ENCODE peak calls at places on chromosome 5, in seven cellular contexts. L is Right ventricle myocardium superior; V is left lung; O is CD8-positive, alpha-beta T cell; Z is upper lobe of left lung; K is activated CD8-positive, alpha-beta T cell treated with anti-CD3 and anti-CD28 coated beads, Interleukin-2, amount 10 ng/mL, durations not matched to agents 7 days and 5 days; Q is effector memory CD8-positive, alpha-beta T cell. M is an unnamed sample.

GRCh38 chr5:89728134-89728533 is 681.4 kb downstream of the CETN3 start:
- ATAC-seq in L (no peak), V (no peak), O (no peak), Z (no peak), K (no peak), Q (no peak), M (no peak)

GRCh38 chr5:27472000-27472763 is 433.8 kb upstream of the CDH9 start:
- ATAC-seq in L (no peak), V (no peak), O (no peak), Z (no peak), K (no peak), Q (no peak), M (no peak)

GRCh38 chr5:61586096-61587084 is 254.3 kb downstream of the ZSWIM6 start:
- ATAC-seq in L (peak), V (no peak), O (no peak), Z (no peak), K (no peak), Q (no peak), M (no peak)

GRCh38 chr5:50658243-50658642 is 8.2 kb upstream of the PARP8 start:
- ATAC-seq in L (peak), V (no peak), O (no peak), Z (no peak), K (no peak), Q (no peak), M (no peak)

GRCh38 chr5:96093340-96093739 is 131.7 kb upstream of the ELL2 start:
- ATAC-seq in L (no peak), V (peak), O (no peak), Z (no peak), K (no peak), Q (no peak), M (no peak)

GRCh38 chr5:95621839-95622629 is 2.1 kb downstream of the GPR150 start:
- ATAC-seq in L (no peak), V (no peak), O (peak), Z (no peak), K (peak), Q (peak), M (no peak)

GRCh38 chr5:94010814-94011213 is 269.4 kb upstream of the POU5F2 start:
- ATAC-seq in L (no peak), V (no peak), O (no peak), Z (no peak), K (no peak), Q (no peak), M (no peak)

GRCh38 chr5:134948929-134949328 is 18.8 kb upstream of the CATSPER3 start:
- ATAC-seq in L (peak), V (no peak), O (no peak), Z (no peak), K (no peak), Q (no peak), M (peak)

GRCh38 chr5:96752341-96753016 is 55.3 kb downstream of the ERAP1 start:
- ATAC-seq in L (no peak), V (peak), O (peak), Z (no peak), K (no peak), Q (peak), M (peak)

GRCh38 chr5:113020461-113021273 is 44.1 kb downstream of the DCP2 start:
- ATAC-seq in L (no peak), V (no peak), O (no peak), Z (no peak), K (no peak), Q (no peak), M (no peak)

M was measured in gastroesophageal sphincter.